ENCODE peak calls at places on chromosomes 7 and 10, in five cellular contexts. One of them, this sample, is unnamed.

GRCh38 chr7:7323352-7323751 is 141.0 kb downstream of the C1GALT1 start:
- DNase-seq in H1: no peak
- DNase-seq in IMR-90: no peak
- DNase-seq in neuronal stem cell: no peak
- DNase-seq in H9: no peak
- DNase-seq in this sample: peak

GRCh38 chr10:81817611-81818160 is 57.3 kb upstream of the NRG3 start:
- DNase-seq in H1: no peak
- DNase-seq in IMR-90: no peak
- DNase-seq in neuronal stem cell: no peak
- DNase-seq in H9: no peak
- DNase-seq in this sample: peak

GRCh38 chr10:129199826-129200225 is 267.2 kb upstream of the MGMT start:
- DNase-seq in H1: no peak
- DNase-seq in IMR-90: no peak
- DNase-seq in neuronal stem cell: no peak
- DNase-seq in H9: no peak
- DNase-seq in this sample: no peak

GRCh38 chr10:68963151-68963550 is 7.2 kb downstream of the DDX21 start:
- DNase-seq in H1: no peak
- DNase-seq in IMR-90: no peak
- DNase-seq in neuronal stem cell: no peak
- DNase-seq in H9: no peak
- DNase-seq in this sample: no peak

GRCh38 chr7:116231543-116232401 is 21.4 kb downstream of the TES start:
- DNase-seq in H1: no peak
- DNase-seq in IMR-90: peak
- DNase-seq in neuronal stem cell: no peak
- DNase-seq in H9: no peak
- DNase-seq in this sample: peak

GRCh38 chr10:100614416-100614815 is 78.7 kb downstream of the HIF1AN start:
- DNase-seq in H1: no peak
- DNase-seq in IMR-90: no peak
- DNase-seq in neuronal stem cell: no peak
- DNase-seq in H9: no peak
- DNase-seq in this sample: no peak

GRCh38 chr10:48470893-48471805 is 133.7 kb downstream of the ARHGAP22 start:
- DNase-seq in H1: no peak
- DNase-seq in IMR-90: peak
- DNase-seq in neuronal stem cell: no peak
- DNase-seq in H9: peak
- DNase-seq in this sample: no peak

GRCh38 chr10:18618995-18619394 is 32.4 kb downstream of the NSUN6 start:
- DNase-seq in H1: no peak
- DNase-seq in IMR-90: no peak
- DNase-seq in neuronal stem cell: no peak
- DNase-seq in H9: no peak
- DNase-seq in this sample: no peak

GRCh38 chr10:60123172-60123571 is 216.8 kb upstream of the CCDC6 start:
- DNase-seq in H1: no peak
- DNase-seq in IMR-90: peak
- DNase-seq in neuronal stem cell: no peak
- DNase-seq in H9: no peak
- DNase-seq in this sample: no peak

GRCh38 chr7:115707236-115707635 is 323.3 kb downstream of the TFEC start:
- DNase-seq in H1: peak
- DNase-seq in IMR-90: peak
- DNase-seq in neuronal stem cell: no peak
- DNase-seq in H9: peak
- DNase-seq in this sample: peak

GRCh38 chr10:97539523-97540200 is 32.9 kb upstream of the ANKRD2 start:
- DNase-seq in H1: no peak
- DNase-seq in IMR-90: peak
- DNase-seq in neuronal stem cell: no peak
- DNase-seq in H9: peak
- DNase-seq in this sample: peak

GRCh38 chr7:46853451-46853850 is 728.5 kb downstream of the TNS3 start:
- DNase-seq in H1: no peak
- DNase-seq in IMR-90: peak
- DNase-seq in neuronal stem cell: no peak
- DNase-seq in H9: no peak
- DNase-seq in this sample: no peak

GRCh38 chr7:131235489-131236317 is 92.0 kb upstream of the MKLN1 start:
- DNase-seq in H1: no peak
- DNase-seq in IMR-90: peak
- DNase-seq in neuronal stem cell: no peak
- DNase-seq in H9: no peak
- DNase-seq in this sample: peak

GRCh38 chr10:88687853-88688467 is 18.1 kb upstream of the LIPK start:
- DNase-seq in H1: no peak
- DNase-seq in IMR-90: peak
- DNase-seq in neuronal stem cell: no peak
- DNase-seq in H9: no peak
- DNase-seq in this sample: peak

GRCh38 chr7:16652888-16653287 is 6.9 kb downstream of the BZW2 start:
- DNase-seq in H1: no peak
- DNase-seq in IMR-90: no peak
- DNase-seq in neuronal stem cell: no peak
- DNase-seq in H9: no peak
- DNase-seq in this sample: no peak

GRCh38 chr7:104960741-104961479 is 53.1 kb upstream of the KMT2E start:
- DNase-seq in H1: no peak
- DNase-seq in IMR-90: no peak
- DNase-seq in neuronal stem cell: no peak
- DNase-seq in H9: no peak
- DNase-seq in this sample: no peak

GRCh38 chr10:59362991-59363390 is 642 bp upstream of the FAM13C start:
- DNase-seq in H1: peak
- DNase-seq in IMR-90: peak
- DNase-seq in neuronal stem cell: peak
- DNase-seq in H9: peak
- DNase-seq in this sample: peak

GRCh38 chr10:21138769-21139324 is 241.7 kb upstream of the NEBL start:
- DNase-seq in H1: no peak
- DNase-seq in IMR-90: no peak
- DNase-seq in neuronal stem cell: no peak
- DNase-seq in H9: no peak
- DNase-seq in this sample: no peak

GRCh38 chr10:96222908-96223307 is 48.5 kb downstream of the BLNK start:
- DNase-seq in H1: no peak
- DNase-seq in IMR-90: no peak
- DNase-seq in neuronal stem cell: no peak
- DNase-seq in H9: no peak
- DNase-seq in this sample: no peak

GRCh38 chr7:55048221-55048859 is 29.5 kb downstream of the EGFR start:
- DNase-seq in H1: no peak
- DNase-seq in IMR-90: no peak
- DNase-seq in neuronal stem cell: no peak
- DNase-seq in H9: no peak
- DNase-seq in this sample: no peak

GRCh38 chr7:121339082-121339481 is 10.3 kb downstream of the WNT16 start:
- DNase-seq in H1: no peak
- DNase-seq in IMR-90: no peak
- DNase-seq in neuronal stem cell: no peak
- DNase-seq in H9: no peak
- DNase-seq in this sample: no peak

GRCh38 chr7:157567666-157568065 is 230.9 kb downstream of the DNAJB6 start:
- DNase-seq in H1: no peak
- DNase-seq in IMR-90: no peak
- DNase-seq in neuronal stem cell: no peak
- DNase-seq in H9: no peak
- DNase-seq in this sample: no peak

GRCh38 chr7:16847381-16847860 is 34.4 kb downstream of the AGR3 start:
- DNase-seq in H1: no peak
- DNase-seq in IMR-90: peak
- DNase-seq in neuronal stem cell: no peak
- DNase-seq in H9: no peak
- DNase-seq in this sample: peak

GRCh38 chr7:100118388-100119074 is 627 bp downstream of the TAF6 start:
- DNase-seq in H1: no peak
- DNase-seq in IMR-90: no peak
- DNase-seq in neuronal stem cell: no peak
- DNase-seq in H9: no peak
- DNase-seq in this sample: no peak

GRCh38 chr7:20172736-20173334 is 44.3 kb downstream of the MACC1 start:
- DNase-seq in H1: peak
- DNase-seq in IMR-90: peak
- DNase-seq in neuronal stem cell: peak
- DNase-seq in H9: peak
- DNase-seq in this sample: peak

GRCh38 chr10:71290331-71290730 is 28.7 kb upstream of the SLC29A3 start:
- DNase-seq in H1: no peak
- DNase-seq in IMR-90: no peak
- DNase-seq in neuronal stem cell: no peak
- DNase-seq in H9: no peak
- DNase-seq in this sample: no peak

GRCh38 chr7:1818581-1819200 is 148.6 kb downstream of the ELFN1 start:
- DNase-seq in H1: no peak
- DNase-seq in IMR-90: no peak
- DNase-seq in neuronal stem cell: no peak
- DNase-seq in H9: no peak
- DNase-seq in this sample: no peak

GRCh38 chr7:105849122-105849855 is 27.1 kb downstream of the ATXN7L1 start:
- DNase-seq in H1: peak
- DNase-seq in IMR-90: no peak
- DNase-seq in neuronal stem cell: no peak
- DNase-seq in H9: peak
- DNase-seq in this sample: peak

GRCh38 chr10:112804036-112804435 is 146.0 kb upstream of the TCF7L2 start:
- DNase-seq in H1: no peak
- DNase-seq in IMR-90: no peak
- DNase-seq in neuronal stem cell: no peak
- DNase-seq in H9: peak
- DNase-seq in this sample: peak

GRCh38 chr10:10605551-10606081 is 412.1 kb upstream of the CELF2 start:
- DNase-seq in H1: no peak
- DNase-seq in IMR-90: peak
- DNase-seq in neuronal stem cell: no peak
- DNase-seq in H9: no peak
- DNase-seq in this sample: no peak

DNA sequence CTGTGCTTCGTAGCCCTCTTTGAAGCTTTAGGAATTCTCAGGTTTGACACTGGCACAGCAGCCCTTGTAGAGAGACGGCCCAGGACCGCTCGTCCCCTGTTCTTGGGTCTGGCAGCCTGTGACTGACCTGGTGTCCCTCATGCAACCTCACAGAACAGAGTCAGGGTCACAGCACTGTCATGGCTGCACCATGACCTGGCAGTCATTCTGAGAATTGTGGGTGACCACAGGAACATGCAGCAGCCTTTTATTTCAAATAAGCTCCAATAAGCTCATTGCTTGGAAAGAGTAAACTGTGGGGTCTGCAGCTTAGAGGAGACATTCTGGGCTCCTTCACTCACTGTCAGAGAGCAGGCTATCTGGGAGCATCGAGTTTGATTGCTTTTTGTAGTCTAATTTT is 42.5 kb downstream of the MYO1G start:
- DNase-seq in H1: no peak
- DNase-seq in IMR-90: no peak
- DNase-seq in neuronal stem cell: no peak
- DNase-seq in H9: no peak
- DNase-seq in this sample: no peak
- H3K4ac ChIP-seq in H1: no peak
- H3K4ac ChIP-seq in IMR-90: no peak
- H3K4ac ChIP-seq in neuronal stem cell: no peak
- H3K4ac ChIP-seq in H9: no peak
- H3K4ac ChIP-seq in this sample: no peak

GRCh38 chr10:57716884-57717283 is 550.8 kb downstream of the IPMK start:
- DNase-seq in H1: no peak
- DNase-seq in IMR-90: peak
- DNase-seq in neuronal stem cell: no peak
- DNase-seq in H9: no peak
- DNase-seq in this sample: peak

GRCh38 chr10:57715233-57715632 is 552.5 kb downstream of the IPMK start:
- DNase-seq in H1: no peak
- DNase-seq in IMR-90: no peak
- DNase-seq in neuronal stem cell: no peak
- DNase-seq in H9: no peak
- DNase-seq in this sample: no peak
- H3K4ac ChIP-seq in H1: no peak
- H3K4ac ChIP-seq in IMR-90: no peak
- H3K4ac ChIP-seq in neuronal stem cell: no peak
- H3K4ac ChIP-seq in H9: no peak
- H3K4ac ChIP-seq in this sample: no peak

GRCh38 chr10:79104264-79104954 is 35.6 kb downstream of the ZMIZ1 start:
- DNase-seq in H1: no peak
- DNase-seq in IMR-90: peak
- DNase-seq in neuronal stem cell: no peak
- DNase-seq in H9: no peak
- DNase-seq in this sample: no peak

GRCh38 chr10:79102056-79102874 is 33.5 kb downstream of the ZMIZ1 start:
- DNase-seq in H1: no peak
- DNase-seq in IMR-90: peak
- DNase-seq in neuronal stem cell: no peak
- DNase-seq in H9: no peak
- DNase-seq in this sample: peak

GRCh38 chr10:79101560-79101971 is 32.8 kb downstream of the ZMIZ1 start:
- DNase-seq in H1: no peak
- DNase-seq in IMR-90: no peak
- DNase-seq in neuronal stem cell: no peak
- DNase-seq in H9: no peak
- DNase-seq in this sample: no peak

GRCh38 chr10:79103585-79103984 is 34.8 kb downstream of the ZMIZ1 start:
- DNase-seq in H1: no peak
- DNase-seq in IMR-90: no peak
- DNase-seq in neuronal stem cell: no peak
- DNase-seq in H9: no peak
- DNase-seq in this sample: no peak

GRCh38 chr10:79103078-79103477 is 34.3 kb downstream of the ZMIZ1 start:
- DNase-seq in H1: no peak
- DNase-seq in IMR-90: no peak
- DNase-seq in neuronal stem cell: no peak
- DNase-seq in H9: no peak
- DNase-seq in this sample: no peak
- H3K4ac ChIP-seq in H1: no peak
- H3K4ac ChIP-seq in IMR-90: no peak
- H3K4ac ChIP-seq in neuronal stem cell: no peak
- H3K4ac ChIP-seq in H9: no peak
- H3K4ac ChIP-seq in this sample: no peak

DNA sequence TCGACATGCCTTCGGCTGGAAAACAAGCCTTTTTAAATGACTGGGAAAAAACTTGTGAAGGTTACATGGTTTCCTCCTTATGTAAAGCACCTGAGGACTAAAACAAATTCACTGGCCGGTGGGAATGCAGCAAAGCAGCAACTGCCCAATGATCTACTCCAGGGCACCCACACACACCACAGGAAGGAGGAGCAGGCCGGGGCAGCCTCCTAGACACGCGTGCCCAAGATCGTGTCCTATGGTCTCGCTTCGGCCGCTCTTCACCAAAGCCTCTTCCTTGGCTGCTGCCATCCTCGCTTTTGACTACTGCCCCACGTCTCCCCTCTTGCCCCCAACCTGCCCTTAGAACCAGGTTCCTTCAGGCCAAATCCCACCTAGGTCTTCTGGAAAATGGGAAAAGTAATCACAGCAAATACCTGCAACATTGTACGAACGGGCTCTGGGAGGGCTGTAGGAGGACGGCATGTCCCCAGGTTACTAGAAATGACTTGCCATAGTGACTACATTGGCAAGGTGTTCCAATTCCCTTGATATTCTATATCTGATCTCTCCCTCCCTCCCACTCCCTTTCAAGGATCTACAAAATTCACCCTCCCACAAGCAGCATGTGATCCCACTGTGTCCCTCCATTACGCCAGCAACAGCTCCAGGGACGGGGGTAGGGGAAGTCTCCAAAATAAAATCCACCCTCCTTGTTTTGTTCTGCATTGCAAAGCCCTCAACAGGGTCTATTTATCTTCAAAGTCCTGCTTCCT is 84.9 kb downstream of the RNF216 start:
- DNase-seq in H1: no peak
- DNase-seq in IMR-90: no peak
- DNase-seq in neuronal stem cell: no peak
- DNase-seq in H9: no peak
- DNase-seq in this sample: no peak
- H3K4ac ChIP-seq in H1: no peak
- H3K4ac ChIP-seq in IMR-90: peak
- H3K4ac ChIP-seq in neuronal stem cell: no peak
- H3K4ac ChIP-seq in H9: no peak
- H3K4ac ChIP-seq in this sample: no peak